ENCODE peak calls at places on chromosomes 7 and 10, in ten cellular contexts. E is M059J; Z is kidney tubule cell; O is stimulated activated naive CD8-positive, alpha-beta T cell treated with anti-CD3 and anti-CD28 coated beads, Interleukin-15, Interleukin-2, amounts not matched to agents 100 U/mL and 50 U/mL, for 24 hours; S is EL; J is A549; V is myocyte; P is SK-MEL-5; U is ELR; L is ACHN. X is an unnamed sample.

GRCh38 chr10:99620713-99621453 is 644 bp upstream of the SLC25A28 start:
- DNase-seq in Z (peak), S (peak), U (peak), P (peak), L (peak), J (peak), O (peak), E (peak), V (peak), X (peak)

GRCh38 chr10:132845041-132845551 is 59.1 kb upstream of the NKX6-2 start:
- DNase-seq in L (no peak), V (no peak), Z (no peak), O (no peak), P (no peak), E (no peak), S (no peak), U (no peak), J (no peak), X (no peak)

GRCh38 chr10:102358717-102359382 is 36.7 kb upstream of the NFKB2 start:
- DNase-seq in L (no peak), V (no peak), S (no peak), J (no peak), Z (no peak), E (no peak), P (no peak), O (no peak), U (peak), X (no peak)

GRCh38 chr7:137961200-137962177 is 40.4 kb downstream of the CREB3L2 start:
- DNase-seq in O (peak), P (no peak), V (no peak), U (peak), E (peak), J (no peak), S (no peak), Z (no peak), L (no peak), X (peak)

GRCh38 chr7:11726251-11727155 is 105.5 kb downstream of the THSD7A start:
- DNase-seq in P (no peak), O (no peak), S (no peak), Z (peak), L (no peak), U (peak), J (no peak), E (peak), V (no peak), X (no peak)

GRCh38 chr7:379456-380225 is 89.7 kb downstream of the FOXL3 start:
- DNase-seq in V (peak), E (peak), O (peak), P (no peak), L (no peak), U (no peak), Z (peak), S (peak), J (no peak), X (no peak)

GRCh38 chr7:122628651-122629411 is 70.1 kb downstream of the RNF133 start:
- DNase-seq in J (no peak), L (peak), S (no peak), E (no peak), Z (peak), O (no peak), V (no peak), U (no peak), P (no peak), X (no peak)

GRCh38 chr10:541041-541440 is 148.4 kb downstream of the DIP2C start:
- DNase-seq in J (no peak), S (no peak), V (no peak), E (no peak), U (no peak), P (no peak), L (no peak), Z (no peak), O (no peak), X (no peak)

GRCh38 chr10:28280652-28281051 is 22.2 kb downstream of the MPP7 start:
- DNase-seq in V (no peak), Z (no peak), P (no peak), E (peak), U (no peak), L (no peak), O (no peak), J (no peak), S (peak), X (no peak)